ENCODE peak calls at places on chromosomes 2 and 18, in six cellular contexts. Q is HepG2, A is K562, H is endothelial cell of umbilical vein, Y is GM12878, I is A549. P is an unnamed sample.
A peak's percentile ranks its signal among the peaks of the same experiment; 100 is the strongest.

GRCh38 chr2:159200498-159200897 is 86.0 kb downstream of the WDSUB1 start:
- DNase-seq in A (no peak), Q (no peak), I (no peak), H (no peak), Y (no peak), P (no peak)

GRCh38 chr2:173590278-173590811 is 235.7 kb downstream of the CDCA7 start:
- DNase-seq in I (peak; percentile 38), H (peak; percentile 90), Q (peak; percentile 12), A (no peak), Y (no peak), P (no peak)

GRCh38 chr2:57884281-57884680 is 162.3 kb upstream of the VRK2 start:
- DNase-seq in A (no peak), H (no peak), Y (no peak), Q (no peak), I (no peak), P (no peak)

GRCh38 chr2:6475155-6475940 is 390.4 kb downstream of the CMPK2 start:
- DNase-seq in Y (peak; percentile 43), Q (no peak), H (no peak), I (no peak), A (no peak), P (no peak)

GRCh38 chr2:177275041-177275440 is 10.5 kb upstream of the NFE2L2 start:
- DNase-seq in A (no peak), H (peak; percentile 86), Q (no peak), Y (no peak), I (no peak), P (no peak)

GRCh38 chr2:12005886-12006681 is 259.7 kb downstream of the LPIN1 start:
- DNase-seq in A (no peak), Y (peak; percentile 89), I (no peak), Q (no peak), H (peak; percentile 51), P (peak; percentile 39)

GRCh38 chr2:233419626-233420431 is 65.5 kb downstream of the DGKD start:
- DNase-seq in A (no peak), H (no peak), Q (no peak), I (no peak), Y (peak; percentile 52), P (no peak)

GRCh38 chr2:11836647-11837219 is 90.3 kb downstream of the LPIN1 start:
- DNase-seq in A (no peak), H (no peak), Q (no peak), Y (no peak), I (no peak), P (no peak)

GRCh38 chr2:141515931-141516330 is 614.9 kb downstream of the LRP1B start:
- DNase-seq in I (no peak), H (no peak), Q (no peak), Y (no peak), A (no peak), P (no peak)

GRCh38 chr2:108583903-108584520 is 49.7 kb downstream of the LIMS1 start:
- DNase-seq in I (peak; percentile 72), A (peak; percentile 58), H (peak; percentile 83), Y (no peak), Q (peak; percentile 82), P (peak; percentile 83)

GRCh38 chr18:703660-704018 is 8.8 kb downstream of the ENOSF1 start:
- DNase-seq in Y (no peak), I (no peak), Q (no peak), H (no peak), A (no peak), P (no peak)

GRCh38 chr18:58996131-58996632 is 131.5 kb downstream of the ZNF532 start:
- DNase-seq in H (peak; percentile 97), Y (no peak), I (no peak), A (no peak), Q (no peak), P (no peak)

GRCh38 chr2:240435955-240436625 is 627 bp downstream of the GPC1 start:
- DNase-seq in Q (no peak), A (peak; percentile 27), Y (no peak), H (peak; percentile 22), I (no peak), P (no peak)

GRCh38 chr2:23385351-23385747 is 370 bp downstream of the KLHL29 start:
- DNase-seq in Q (no peak), H (peak; percentile 37), A (no peak), I (peak; percentile 76), Y (no peak), P (no peak)

GRCh38 chr2:235230809-235231601 is 262.8 kb upstream of the AGAP1 start:
- DNase-seq in Y (no peak), I (no peak), H (peak; percentile 33), A (no peak), Q (no peak), P (no peak)

GRCh38 chr2:72562451-72563153 is 263.2 kb downstream of the EXOC6B start:
- DNase-seq in Y (no peak), A (no peak), Q (no peak), I (no peak), H (peak; percentile 92), P (no peak)

GRCh38 chr2:120236791-120237190 is 13.6 kb upstream of the TMEM185B start:
- DNase-seq in I (no peak), A (no peak), H (no peak), Q (no peak), Y (no peak), P (no peak)

GRCh38 chr18:41828137-41828536 is 126.9 kb upstream of the PIK3C3 start:
- DNase-seq in Y (no peak), A (no peak), I (no peak), H (no peak), Q (no peak), P (no peak)

GRCh38 chr2:61017556-61018318 is at the start of the genes PEX13 and PUS10:
- DNase-seq in Y (peak; percentile 17), A (peak; percentile 80), H (peak; percentile 89), Q (peak; percentile 99), I (peak; percentile 93), P (peak; percentile 88)

GRCh38 chr18:13394794-13395193 is 176.2 kb downstream of the LDLRAD4 start:
- DNase-seq in I (no peak), H (no peak), A (no peak), Q (no peak), Y (no peak), P (no peak)

GRCh38 chr18:56721491-56721890 is 70.3 kb downstream of the WDR7 start:
- DNase-seq in Q (no peak), I (no peak), H (no peak), A (no peak), Y (no peak), P (no peak)

GRCh38 chr2:187949859-187950258 is 341.8 kb upstream of the GULP1 start:
- DNase-seq in I (no peak), A (no peak), H (no peak), Q (no peak), Y (no peak), P (no peak)

GRCh38 chr2:233418761-233419625 is 64.7 kb downstream of the DGKD start:
- DNase-seq in Q (no peak), H (peak; percentile 87), I (peak; percentile 47), Y (peak; percentile 62), A (no peak), P (no peak)

GRCh38 chr2:182550234-182550633 is 123.4 kb upstream of the PDE1A start:
- DNase-seq in Q (no peak), I (no peak), Y (no peak), A (no peak), H (no peak), P (no peak)

GRCh38 chr2:122737429-122738077 is 982.1 kb downstream of the TSN start:
- DNase-seq in I (no peak), A (no peak), H (peak; percentile 11), Q (no peak), Y (peak; percentile 51), P (no peak)

GRCh38 chr2:210172219-210172575 is 988 bp upstream of the KANSL1L start:
- DNase-seq in A (no peak), Y (no peak), H (no peak), I (no peak), Q (no peak), P (no peak)

GRCh38 chr2:210170442-210171303 is 536 bp downstream of the KANSL1L start:
- DNase-seq in H (peak; percentile 97), Q (peak; percentile 94), Y (peak; percentile 83), A (peak; percentile 86), I (peak; percentile 66), P (peak; percentile 98)

GRCh38 chr2:210169871-210170441 is 1.3 kb downstream of the KANSL1L start:
- DNase-seq in A (no peak), Q (peak; percentile 13), I (no peak), H (peak; percentile 71), Y (peak; percentile 30), P (peak; percentile 83)

GRCh38 chr2:210174086-210174485 is 2.9 kb upstream of the KANSL1L start:
- DNase-seq in Y (no peak), A (no peak), I (no peak), Q (no peak), H (no peak), P (no peak)

GRCh38 chr2:210171309-210172218 is at the start of gene KANSL1L:
- DNase-seq in I (peak; percentile 77), A (peak; percentile 87), Q (peak; percentile 90), H (peak; percentile 97), Y (peak; percentile 66), P (peak; percentile 98)
- TF ChIP-seq MYC in I (no peak), A (no peak), Q (no peak), H (no peak), Y (no peak), P (no peak)

GRCh38 chr18:48735070-48735676 is 196.3 kb downstream of the CTIF start:
- DNase-seq in I (no peak), Q (no peak), A (no peak), H (peak; percentile 61), Y (no peak), P (no peak)
- TF ChIP-seq MYC in I (no peak), Q (no peak), A (peak; percentile 41), H (peak; percentile 65), Y (no peak), P (no peak)

GRCh38 chr2:44941551-44942234 is at the start of gene SIX3:
- DNase-seq in Y (no peak), H (peak; percentile 37), I (no peak), A (no peak), Q (no peak), P (peak; percentile 62)

GRCh38 chr2:44940612-44941464 is 664 bp upstream of the SIX3 start:
- DNase-seq in Y (no peak), H (no peak), Q (no peak), A (no peak), I (no peak), P (no peak)

GRCh38 chr2:44943031-44943692 is 1.7 kb downstream of the SIX3 start:
- DNase-seq in A (no peak), Y (no peak), H (no peak), I (no peak), Q (no peak), P (peak; percentile 24)

GRCh38 chr2:44943693-44944101 is 2.2 kb downstream of the SIX3 start:
- DNase-seq in Y (no peak), I (no peak), Q (no peak), A (no peak), H (no peak), P (peak; percentile 59)

GRCh38 chr2:44942304-44943030 is 965 bp downstream of the SIX3 start:
- DNase-seq in H (peak; percentile 22), A (no peak), I (no peak), Q (no peak), Y (no peak), P (peak; percentile 29)
- TF ChIP-seq MYC in H (no peak), A (no peak), I (no peak), Q (no peak), Y (no peak), P (no peak)

DNA sequence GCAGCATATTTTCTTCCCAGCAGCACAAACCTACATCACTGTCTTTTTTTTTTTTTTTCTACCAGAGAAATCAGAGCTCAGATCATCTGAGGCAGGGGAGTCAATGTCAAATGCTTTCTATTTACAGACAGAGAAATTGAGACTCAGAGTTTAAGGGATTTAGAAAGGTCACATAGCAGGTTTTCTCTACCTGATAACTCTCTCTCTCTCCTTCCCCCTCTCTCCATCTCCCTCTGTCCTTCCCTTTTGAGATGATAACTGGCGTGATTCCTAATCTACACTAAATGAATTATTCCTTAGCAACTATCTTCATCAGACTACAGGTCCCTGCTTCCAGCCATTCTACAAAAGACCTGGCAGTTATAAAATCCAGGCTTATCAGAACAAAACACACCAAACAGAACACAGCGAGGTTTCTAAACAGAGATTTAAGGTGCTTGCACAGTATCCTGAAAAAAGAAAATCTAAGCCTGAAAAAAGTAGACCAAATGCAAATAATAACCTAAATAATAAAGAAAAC is 161.6 kb upstream of the PKDCC start:
- DNase-seq in A (no peak), H (no peak), Q (no peak), I (no peak), Y (no peak), P (no peak)
- TF ChIP-seq MYC in A (no peak), H (no peak), Q (no peak), I (no peak), Y (no peak), P (no peak)